ENCODE peak calls at places on chromosomes 13 and 19, in six cellular contexts. P is thoracic aorta; E is mesendoderm; R is AG09309; Z is GM18507; B is stimulated activated CD8-positive, alpha-beta memory T cell treated with anti-CD3 and anti-CD28 coated beads, Interleukin-15, amount 100 ng/mL, for 24 hours. G is an unnamed sample.

GRCh38 chr19:13447978-13448377 is 58.3 kb downstream of the CACNA1A start:
- DNase-seq in P (no peak), E (no peak), R (no peak), Z (no peak), B (no peak), G (no peak)

GRCh38 chr13:32117696-32118095 is 86.1 kb downstream of the FRY start:
- DNase-seq in P (peak; percentile 9), E (no peak), R (no peak), Z (no peak), B (no peak), G (no peak)

GRCh38 chr19:54502518-54503048 is at the start of gene LAIR2:
- DNase-seq in P (no peak), E (no peak), R (no peak), Z (no peak), B (no peak), G (no peak)

GRCh38 chr13:64819081-64819480 is 2411.1 kb downstream of the PCDH9 start:
- DNase-seq in P (no peak), E (no peak), R (no peak), Z (no peak), B (no peak), G (no peak)

GRCh38 chr19:17090501-17091074 is 15.0 kb downstream of the MYO9B start:
- DNase-seq in P (no peak), E (no peak), R (no peak), Z (no peak), B (no peak), G (no peak)

GRCh38 chr13:95341441-95341840 is 40.2 kb upstream of the ABCC4 start:
- DNase-seq in P (no peak), E (peak; percentile 23), R (peak; percentile 23), Z (no peak), B (no peak), G (no peak)

GRCh38 chr19:1259206-1259872 is 9.8 kb upstream of the CIRBP start:
- DNase-seq in P (no peak), E (peak; percentile 90), R (no peak), Z (no peak), B (no peak), G (no peak)

GRCh38 chr19:16825312-16826168 is 3.7 kb upstream of the SIN3B start:
- DNase-seq in P (no peak), E (peak; percentile 77), R (no peak), Z (no peak), B (no peak), G (no peak)

GRCh38 chr19:45822716-45823115 is 7.6 kb upstream of the RSPH6A start:
- DNase-seq in P (no peak), E (no peak), R (no peak), Z (no peak), B (no peak), G (no peak)

GRCh38 chr19:46411088-46412033 is 2.0 kb downstream of the CCDC8 start:
- DNase-seq in P (no peak), E (no peak), R (no peak), Z (no peak), B (no peak), G (no peak)

GRCh38 chr19:56137405-56137804 is 3.7 kb upstream of the ZNF444 start:
- DNase-seq in P (no peak), E (no peak), R (no peak), Z (no peak), B (no peak), G (no peak)

GRCh38 chr19:17681505-17682125 is 6.5 kb downstream of the UNC13A start:
- DNase-seq in P (no peak), E (peak; percentile 67), R (peak; percentile 10), Z (no peak), B (no peak), G (no peak)

GRCh38 chr13:101988140-101988539 is 413.7 kb downstream of the FGF14 start:
- DNase-seq in P (no peak), E (no peak), R (no peak), Z (no peak), B (no peak), G (no peak)

GRCh38 chr13:51768378-51768921 is 35.5 kb downstream of the DHRS12 start:
- DNase-seq in P (no peak), E (peak; percentile 75), R (no peak), Z (no peak), B (no peak), G (no peak)

GRCh38 chr13:110138009-110138699 is 168.8 kb downstream of the COL4A1 start:
- DNase-seq in P (peak; percentile 52), E (peak; percentile 77), R (no peak), Z (peak; percentile 26), B (peak; percentile 40), G (no peak)